ENCODE peak calls at places on chromosomes 11 and 22, in ten cellular contexts. P is activated naive CD4-positive, alpha-beta T cell; C is COR-L47; D is NCI-H187 treated with DMSO at 0.1 percent for 48 hours; O is mucosa of descending colon; V is left ventricle myocardium superior; E is sigmoid colon; F is stimulated activated CD4-positive, alpha-beta T cell treated with anti-CD3 and anti-CD28 coated beads, Interleukin-12 subunit alpha, Interleukin-12 subunit beta, amount 100 ng/mL, for 4 hours; L is effector memory CD8-positive, alpha-beta T cell; M is stimulated activated CD8-positive, alpha-beta memory T cell treated with anti-CD3 and anti-CD28 coated beads, Interleukin-15, amount 100 ng/mL, for 48 hours. G is an unnamed sample.

GRCh38 chr11:26992031-26992541 is 1.8 kb upstream of the FIBIN start:
- DNase-seq in E (no peak), V (no peak), C (no peak), P (no peak), M (no peak), F (no peak), O (no peak), L (no peak), D (no peak), G (no peak)

GRCh38 chr11:32233928-32234327 is 143.1 kb downstream of the RCN1 start:
- DNase-seq in F (no peak), O (no peak), E (no peak), P (no peak), D (no peak), L (no peak), C (no peak), M (no peak), V (no peak), G (no peak)

GRCh38 chr11:44623321-44623715 is 57.9 kb downstream of the CD82 start:
- DNase-seq in F (no peak), M (no peak), P (no peak), O (no peak), L (no peak), E (peak; percentile 55), V (peak; percentile 59), D (no peak), C (no peak), G (peak; percentile 6)

GRCh38 chr11:79101736-79102135 is 339.1 kb downstream of the TENM4 start:
- DNase-seq in P (no peak), M (no peak), F (no peak), E (no peak), D (no peak), C (no peak), V (no peak), L (no peak), O (no peak), G (no peak)

GRCh38 chr11:89220684-89221339 is 43.1 kb downstream of the TYR start:
- DNase-seq in P (no peak), F (no peak), E (no peak), L (no peak), M (no peak), O (no peak), V (no peak), C (peak; percentile 26), D (no peak), G (no peak)

GRCh38 chr11:17405232-17406005 is 17.0 kb upstream of the KCNJ11 start:
- DNase-seq in E (peak; percentile 83), P (no peak), O (peak; percentile 52), M (no peak), V (peak; percentile 84), D (no peak), L (no peak), C (peak; percentile 69), F (no peak), G (no peak)

GRCh38 chr11:2673871-2674471 is 25.8 kb downstream of the KCNQ1OT1 start:
- DNase-seq in C (no peak), O (no peak), D (no peak), P (no peak), E (peak; percentile 62), M (no peak), F (no peak), L (no peak), V (no peak), G (no peak)

GRCh38 chr11:118061401-118062125 is 15.3 kb upstream of the TMPRSS4 start:
- DNase-seq in P (no peak), E (peak; percentile 35), L (no peak), C (no peak), D (no peak), V (peak; percentile 6), O (no peak), F (no peak), M (no peak), G (no peak)

GRCh38 chr11:68398870-68399865 is 61.4 kb upstream of the PPP6R3 start:
- DNase-seq in M (no peak), O (no peak), E (peak; percentile 96), L (no peak), C (no peak), F (no peak), D (no peak), V (peak; percentile 85), P (no peak), G (no peak)

GRCh38 chr11:10725114-10725906 is 25.7 kb upstream of the CTR9 start:
- DNase-seq in F (peak; percentile 11), C (no peak), V (no peak), D (no peak), L (no peak), M (no peak), E (no peak), O (no peak), P (no peak), G (no peak)

GRCh38 chr11:104918113-104918824 is 20.0 kb upstream of the CASP12 start:
- DNase-seq in D (no peak), F (no peak), E (no peak), M (no peak), O (peak; percentile 16), C (no peak), V (no peak), P (no peak), L (no peak), G (no peak)

GRCh38 chr22:28207281-28208030 is 288.4 kb upstream of the PITPNB start:
- DNase-seq in V (no peak), P (no peak), E (no peak), C (no peak), O (no peak), F (no peak), M (no peak), D (no peak), L (no peak), G (no peak)

GRCh38 chr11:58731819-58732218 is at the start of gene GLYAT:
- DNase-seq in D (no peak), P (no peak), C (no peak), M (no peak), O (no peak), E (no peak), V (no peak), L (no peak), F (no peak), G (no peak)

GRCh38 chr11:119363874-119364590 is 17.5 kb downstream of the USP2 start:
- DNase-seq in L (peak; percentile 49), D (no peak), P (peak; percentile 40), M (peak; percentile 39), V (peak; percentile 87), E (peak; percentile 81), F (peak; percentile 60), O (peak; percentile 69), C (no peak), G (peak; percentile 53)

GRCh38 chr11:2106583-2107209 is 32.5 kb downstream of the IGF2 start:
- DNase-seq in D (no peak), P (no peak), L (no peak), E (no peak), V (no peak), O (no peak), F (no peak), M (no peak), C (no peak), G (no peak)